ENCODE peak calls at places on chromosomes 3 and 15, in four cellular contexts. U is NCI-H1417; Q is activated gamma-delta T cell treated with anti-CD3 and anti-CD28 coated beads, Interleukin-2, amount 50 U/mL, for 16 hours; A is ELR. J is an unnamed sample.

GRCh38 chr15:70480196-70480856 is 283.0 kb downstream of the UACA start:
- DNase-seq in U (no peak), Q (peak; percentile 56), A (peak; percentile 26), J (peak; percentile 72)

GRCh38 chr3:185270262-185270955 is 16.6 kb upstream of the EHHADH start:
- DNase-seq in U (peak; percentile 92), Q (no peak), A (peak; percentile 54), J (no peak)

GRCh38 chr3:188772886-188773285 is 398.9 kb upstream of the TPRG1 start:
- DNase-seq in U (no peak), Q (no peak), A (peak; percentile 64), J (no peak)

GRCh38 chr3:50412355-50412754 is 53.0 kb upstream of the TMEM115 start:
- DNase-seq in U (peak; percentile 8), Q (no peak), A (no peak), J (no peak)

GRCh38 chr15:20345401-20345958 is 196.1 kb downstream of the GOLGA6L6 start:
- DNase-seq in U (no peak), Q (no peak), A (no peak), J (no peak)

GRCh38 chr3:183178833-183179549 is 16.5 kb upstream of the LAMP3 start:
- DNase-seq in U (no peak), Q (no peak), A (peak; percentile 83), J (no peak)

GRCh38 chr3:6799264-6799915 is 61.5 kb upstream of the GRM7 start:
- DNase-seq in U (peak; percentile 39), Q (no peak), A (peak; percentile 15), J (no peak)

GRCh38 chr3:13018039-13018431 is 55.2 kb downstream of the IQSEC1 start:
- DNase-seq in U (peak; percentile 88), Q (no peak), A (no peak), J (peak; percentile 54)

GRCh38 chr3:108388136-108389132 is 92.1 kb downstream of the HHLA2 start:
- DNase-seq in U (peak; percentile 97), Q (no peak), A (no peak), J (no peak)

GRCh38 chr3:85304360-85304964 is 345.7 kb downstream of the CADM2 start:
- DNase-seq in U (peak; percentile 11), Q (no peak), A (no peak), J (no peak)

GRCh38 chr3:19543212-19543841 is 390.7 kb downstream of the EFHB start:
- DNase-seq in U (peak; percentile 58), Q (no peak), A (peak; percentile 1), J (no peak)